ENCODE peak calls at places on chromosomes 6 and 20, in seven cellular contexts. G is mesendoderm, I is H1, A is mesenchymal stem cell, O is IMR-90, X is H9, M is neuronal stem cell. N is an unnamed sample.

GRCh38 chr20:48259456-48259855 is 474.2 kb upstream of the SULF2 start:
- DNase-seq in M (no peak), A (no peak), O (no peak), X (no peak), G (no peak), I (no peak), N (no peak)

GRCh38 chr6:158636778-158637177 is 7.8 kb downstream of the DYNLT1 start:
- DNase-seq in I (no peak), X (no peak), G (no peak), O (no peak), A (no peak), M (no peak), N (no peak)

GRCh38 chr6:47464052-47464451 is 13.5 kb upstream of the CD2AP start:
- DNase-seq in A (no peak), G (no peak), O (no peak), M (no peak), I (no peak), X (no peak), N (no peak)

GRCh38 chr6:89145962-89146747 is at the start of gene PM20D2:
- DNase-seq in O (peak), M (peak), X (peak), A (peak), G (peak), I (no peak), N (no peak)

GRCh38 chr6:38095054-38095453 is 275.5 kb downstream of the ZFAND3 start:
- DNase-seq in O (peak), I (no peak), A (peak), G (peak), M (no peak), X (no peak), N (peak)

GRCh38 chr20:35821807-35822242 is 50.0 kb downstream of the PHF20 start:
- DNase-seq in O (peak), M (no peak), G (peak), A (peak), I (no peak), X (no peak), N (peak)

GRCh38 chr6:80165143-80165542 is 58.7 kb downstream of the BCKDHB start:
- DNase-seq in X (no peak), A (peak), M (no peak), O (peak), I (no peak), G (no peak), N (no peak)

GRCh38 chr6:116447496-116448011 is 13.6 kb upstream of the CALHM6 start:
- DNase-seq in A (peak), X (no peak), M (no peak), O (peak), G (no peak), I (no peak), N (peak)

GRCh38 chr6:113182370-113183141 is 674.6 kb upstream of the MARCKS start:
- DNase-seq in M (no peak), A (peak), G (peak), O (peak), X (no peak), I (no peak), N (peak)

GRCh38 chr6:36515844-36516243 is 31.4 kb downstream of the STK38 start:
- DNase-seq in A (no peak), X (no peak), M (no peak), O (no peak), I (no peak), G (no peak), N (no peak)

GRCh38 chr6:154080434-154081189 is 41.6 kb downstream of the OPRM1 start:
- DNase-seq in O (no peak), A (no peak), I (no peak), X (no peak), G (no peak), M (no peak), N (peak)

GRCh38 chr6:41222513-41222912 is 5.6 kb upstream of the TREML4 start:
- DNase-seq in G (no peak), I (no peak), M (no peak), O (no peak), X (no peak), A (no peak), N (no peak)

GRCh38 chr20:31717478-31717946 is 5.2 kb downstream of the BCL2L1 start:
- DNase-seq in O (no peak), M (no peak), I (no peak), G (no peak), X (no peak), A (no peak), N (no peak)

GRCh38 chr20:64099880-64100565 is 7.3 kb downstream of the NPBWR2 start:
- DNase-seq in I (no peak), G (no peak), O (no peak), X (no peak), A (no peak), M (no peak), N (no peak)

GRCh38 chr6:25998379-25998778 is 35.8 kb downstream of the TRIM38 start:
- DNase-seq in O (no peak), A (no peak), X (no peak), I (no peak), M (no peak), G (no peak), N (no peak)

GRCh38 chr6:107290491-107290890 is 168.9 kb downstream of the PDSS2 start:
- DNase-seq in A (no peak), I (no peak), M (no peak), G (peak), X (no peak), O (no peak), N (no peak)

GRCh38 chr6:155177369-155177961 is 86.3 kb upstream of the CLDN20 start:
- DNase-seq in X (no peak), O (peak), I (no peak), G (peak), A (peak), M (peak), N (peak)

GRCh38 chr6:3706547-3707467 is 44.7 kb downstream of the PXDC1 start:
- DNase-seq in I (no peak), G (no peak), M (no peak), O (peak), A (peak), X (no peak), N (no peak)

GRCh38 chr6:95856876-95857364 is 158.9 kb upstream of the FUT9 start:
- DNase-seq in G (peak), A (no peak), I (no peak), O (no peak), M (no peak), X (no peak), N (no peak)

GRCh38 chr20:56163806-56164205 is 84.7 kb upstream of the MC3R start:
- DNase-seq in I (no peak), M (no peak), O (no peak), A (no peak), X (peak), G (peak), N (no peak)

GRCh38 chr6:45445749-45446454 is 68.2 kb upstream of the SUPT3H start:
- DNase-seq in X (peak), A (peak), M (peak), O (peak), G (peak), I (no peak), N (peak)
- H4K8ac ChIP-seq in X (no peak), A (no peak), M (no peak), O (peak), G (no peak), I (no peak), N (no peak)

DNA sequence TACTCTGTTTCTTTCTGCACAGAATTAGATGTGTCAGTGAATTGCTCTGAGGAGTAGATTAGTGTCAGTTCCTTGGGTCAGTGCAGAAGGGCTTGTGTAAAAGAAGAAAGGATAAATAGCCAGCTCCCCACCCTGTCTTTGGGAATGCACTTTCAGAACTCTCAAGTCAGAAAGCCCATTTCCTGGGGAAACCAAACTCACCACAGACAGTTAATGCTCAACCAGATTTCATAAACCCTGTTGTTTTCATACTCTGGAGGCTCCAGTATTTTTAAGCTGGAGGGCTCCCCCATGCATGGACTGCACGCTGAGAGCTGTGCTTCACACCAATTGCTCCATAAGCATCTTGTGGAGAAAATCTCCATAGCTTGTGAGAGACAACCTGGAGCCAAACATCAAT is 449.7 kb downstream of the CDH26 start:
- DNase-seq in X (no peak), G (no peak), I (no peak), O (no peak), A (no peak), M (no peak), N (no peak)
- H3K23ac ChIP-seq in X (no peak), G (no peak), I (no peak), O (no peak), A (no peak), M (no peak), N (no peak)

DNA sequence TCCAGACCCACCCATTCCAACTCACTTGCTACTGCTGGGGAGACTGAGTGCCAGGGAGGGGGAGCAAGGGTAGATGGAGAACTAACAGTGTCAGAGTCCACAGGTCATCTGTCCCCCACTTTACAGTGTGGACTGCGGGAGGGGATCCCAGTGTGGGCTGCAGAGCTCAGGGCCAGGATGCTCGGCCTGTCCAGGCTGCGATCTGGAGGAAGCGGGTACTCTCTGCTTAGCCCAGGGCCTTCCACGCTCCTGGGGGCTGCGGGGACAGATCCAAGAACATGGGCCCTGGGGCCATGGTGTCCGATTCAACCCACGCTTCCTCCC is 14.1 kb upstream of the GATA5 start:
- DNase-seq in O (no peak), X (no peak), M (no peak), I (no peak), A (no peak), G (no peak), N (no peak)
- H4K8ac ChIP-seq in O (no peak), X (no peak), M (no peak), I (no peak), A (no peak), G (no peak), N (no peak)

DNA sequence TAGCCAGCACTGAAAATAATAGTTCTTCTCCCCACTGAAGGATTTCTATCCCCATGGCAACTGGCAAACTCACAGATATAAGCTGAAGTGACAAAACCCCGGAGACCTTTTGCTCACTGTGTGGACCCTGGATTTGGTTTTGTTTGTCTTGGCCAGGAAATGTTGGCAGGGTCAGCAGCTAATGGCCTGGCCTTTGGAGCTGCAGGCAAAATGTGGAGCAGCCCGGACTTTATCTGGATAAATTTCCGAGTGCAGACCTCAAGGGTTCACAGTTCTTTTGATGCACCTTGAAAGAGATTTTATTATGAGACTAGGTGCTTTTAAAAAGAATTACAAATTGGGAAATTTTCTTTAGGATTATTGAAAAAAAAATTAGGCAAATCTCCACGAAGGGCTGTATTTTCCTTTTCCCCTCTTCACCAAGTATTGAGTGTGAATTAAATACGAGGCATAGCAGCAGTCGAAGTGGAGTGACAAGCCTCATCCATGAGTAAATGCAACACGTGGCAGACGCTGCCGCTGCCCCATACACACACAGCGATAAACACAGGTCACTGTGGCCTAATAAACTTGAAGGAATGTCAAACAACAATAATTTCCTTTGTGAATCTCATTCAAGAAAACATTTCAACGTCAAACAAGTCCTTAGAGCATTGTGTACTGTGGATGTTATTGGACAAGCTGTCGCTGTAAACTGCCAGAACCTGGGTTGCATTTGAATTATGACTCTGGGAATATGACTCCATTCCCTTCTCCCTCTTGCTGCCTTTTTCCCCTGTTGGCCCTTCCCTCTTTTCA is 35.1 kb upstream of the CCN6 start:
- DNase-seq in I (no peak), G (no peak), X (no peak), M (no peak), A (peak), O (no peak), N (no peak)
- H3K23ac ChIP-seq in I (no peak), G (no peak), X (no peak), M (no peak), A (no peak), O (no peak), N (no peak)

DNA sequence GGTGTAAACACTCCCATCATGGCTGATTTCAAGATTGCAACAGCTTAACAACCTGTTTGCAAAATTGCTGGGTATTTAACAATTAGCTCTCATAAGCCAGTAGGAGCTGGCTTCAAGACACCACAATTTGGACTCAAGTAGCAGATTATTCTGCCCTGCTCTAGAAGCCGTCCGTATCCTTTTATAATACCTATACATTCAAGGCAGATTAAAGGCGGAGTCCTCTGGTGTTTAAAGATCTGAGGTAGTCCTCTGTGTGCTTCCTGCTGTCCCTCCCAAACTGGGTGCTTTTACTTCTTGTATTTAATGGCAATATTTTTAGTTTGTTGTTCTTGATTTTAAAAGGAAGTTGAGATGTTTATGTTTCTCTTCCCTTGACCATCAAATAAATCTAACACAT is 62.2 kb upstream of the SOX4 start:
- DNase-seq in I (no peak), X (no peak), G (no peak), O (no peak), A (no peak), M (no peak), N (no peak)
- H4K8ac ChIP-seq in I (no peak), X (no peak), G (no peak), O (no peak), A (no peak), M (no peak), N (no peak)